ENCODE peak calls at places on chromosomes 2 and 18, in ten cellular contexts. C, Y, K, S, R, X, B, L, H and T are unnamed samples.

GRCh38 chr2:67374949-67375348 is 22.2 kb upstream of the ETAA1 start:
- DNase-seq in C (no peak), Y (no peak), K (no peak), S (no peak), R (no peak), X (no peak), B (no peak), L (no peak), H (peak; percentile 38), T (no peak)

GRCh38 chr2:8602809-8603208 is 79.0 kb upstream of the ID2 start:
- DNase-seq in C (no peak), Y (no peak), K (no peak), S (no peak), R (no peak), X (no peak), B (no peak), L (no peak), H (no peak), T (no peak)

GRCh38 chr2:138007431-138007830 is 43.2 kb downstream of the HNMT start:
- DNase-seq in C (no peak), Y (no peak), K (no peak), S (no peak), R (no peak), X (no peak), B (no peak), L (no peak), H (no peak), T (no peak)

GRCh38 chr2:158755738-158756137 is 39.4 kb upstream of the DAPL1 start:
- DNase-seq in C (no peak), Y (no peak), K (no peak), S (no peak), R (no peak), X (no peak), B (peak; percentile 24), L (no peak), H (no peak), T (no peak)

GRCh38 chr18:30763913-30764350 is 278.6 kb downstream of the DSC3 start:
- DNase-seq in C (no peak), Y (no peak), K (no peak), S (no peak), R (no peak), X (no peak), B (no peak), L (no peak), H (no peak), T (no peak)

GRCh38 chr2:45000341-45000901 is 8.8 kb downstream of the SIX2 start:
- DNase-seq in C (no peak), Y (no peak), K (no peak), S (no peak), R (no peak), X (no peak), B (no peak), L (no peak), H (no peak), T (peak; percentile 56)

GRCh38 chr2:108637304-108637669 is 82.0 kb upstream of the RANBP2 start:
- DNase-seq in C (peak; percentile 32), Y (no peak), K (peak; percentile 54), S (peak; percentile 38), R (peak; percentile 39), X (no peak), B (no peak), L (peak; percentile 65), H (peak; percentile 96), T (no peak)

GRCh38 chr2:73054980-73055379 is 16.5 kb downstream of the SFXN5 start:
- DNase-seq in C (no peak), Y (no peak), K (no peak), S (no peak), R (no peak), X (no peak), B (no peak), L (peak; percentile 26), H (no peak), T (no peak)

GRCh38 chr18:47512056-47512455 is 260.6 kb upstream of the SKOR2 start:
- DNase-seq in C (no peak), Y (no peak), K (no peak), S (no peak), R (no peak), X (no peak), B (no peak), L (no peak), H (no peak), T (no peak)

GRCh38 chr2:204479557-204479956 is 65.7 kb upstream of the PARD3B start:
- DNase-seq in C (peak; percentile 23), Y (no peak), K (no peak), S (no peak), R (no peak), X (no peak), B (no peak), L (no peak), H (peak; percentile 84), T (no peak)

GRCh38 chr2:144213797-144214196 is 306.1 kb downstream of the ZEB2 start:
- DNase-seq in C (no peak), Y (no peak), K (no peak), S (no peak), R (no peak), X (no peak), B (no peak), L (no peak), H (no peak), T (no peak)

GRCh38 chr2:230723363-230723762 is 10.7 kb downstream of the CAB39 start:
- DNase-seq in C (no peak), Y (no peak), K (no peak), S (no peak), R (no peak), X (no peak), B (no peak), L (no peak), H (no peak), T (no peak)
- H3K4me3 ChIP-seq in C (no peak overlapping the region), Y (no peak overlapping the region), K (no peak overlapping the region), S (no peak overlapping the region), R (no peak overlapping the region), X (no peak overlapping the region), B (no peak overlapping the region), L (no peak overlapping the region), H (no peak overlapping the region), T (no peak overlapping the region)

DNA sequence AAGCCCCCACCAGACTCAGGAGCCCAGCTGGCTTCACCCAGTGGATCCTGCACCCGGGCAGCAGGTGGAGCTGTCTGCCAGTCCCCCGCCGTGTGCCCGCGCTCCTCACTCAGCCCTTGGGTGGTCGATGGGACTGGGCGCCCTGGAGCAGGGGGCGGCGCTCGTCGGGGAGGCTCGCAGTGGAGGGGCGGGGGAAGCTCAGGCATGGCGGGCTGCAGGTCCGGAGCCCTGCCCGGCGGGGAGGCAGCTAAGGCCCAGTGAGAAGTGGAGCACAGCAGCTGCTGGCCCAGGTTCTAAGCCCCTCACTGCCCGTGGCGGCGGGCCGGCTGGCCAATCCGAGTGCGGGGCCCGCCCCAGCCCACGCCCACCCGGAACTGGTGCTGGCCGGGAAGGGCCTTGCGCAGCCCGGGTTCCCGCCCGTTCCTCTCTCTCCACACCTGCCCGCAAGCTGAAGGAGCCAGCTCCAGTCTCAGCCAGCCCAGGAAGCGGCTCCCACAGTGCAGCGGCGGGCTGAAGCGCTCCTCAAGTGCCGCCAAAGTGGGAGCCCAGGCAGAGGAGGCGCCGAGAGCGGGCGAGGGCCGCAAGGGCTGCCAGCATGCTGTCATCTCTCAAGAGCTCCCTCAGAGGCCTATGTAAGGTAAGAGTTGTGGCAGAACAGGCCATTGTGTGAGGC is 1307.8 kb upstream of the TMEFF2 start:
- DNase-seq in C (no peak), Y (peak; percentile 66), K (no peak), S (no peak), R (no peak), X (no peak), B (no peak), L (no peak), H (no peak), T (no peak)
- TF ChIP-seq CTCF in C (no peak), Y (no peak), K (no peak), S (no peak), R (no peak), X (no peak), B (no peak), L (no peak), H (no peak), T (no peak)

GRCh38 chr18:50281295-50281971 is at the start of gene MBD1:
- DNase-seq in C (peak; percentile 96), Y (peak; percentile 100), K (peak; percentile 97), S (peak; percentile 98), R (peak; percentile 95), X (peak; percentile 99), B (peak; percentile 95), L (peak; percentile 98), H (peak; percentile 99), T (peak; percentile 98)
- TF ChIP-seq POLR2A in C (peak; percentile 87), Y (peak; percentile 41), K (peak; percentile 87), S (peak; percentile 78), R (no peak), X (peak; percentile 91), B (peak; percentile 87), L (peak; percentile 91), H (peak; percentile 87), T (peak; percentile 90)

GRCh38 chr2:195532255-195532627 is 124.8 kb upstream of the SLC39A10 start:
- DNase-seq in C (no peak), Y (no peak), K (no peak), S (no peak), R (no peak), X (no peak), B (no peak), L (no peak), H (no peak), T (no peak)

GRCh38 chr2:195532628-195533271 is 124.3 kb upstream of the SLC39A10 start:
- DNase-seq in C (peak; percentile 29), Y (no peak), K (no peak), S (no peak), R (no peak), X (no peak), B (no peak), L (no peak), H (peak; percentile 63), T (no peak)

GRCh38 chr2:195535911-195536522 is 121.0 kb upstream of the SLC39A10 start:
- DNase-seq in C (no peak), Y (peak; percentile 90), K (no peak), S (no peak), R (peak; percentile 55), X (no peak), B (no peak), L (peak; percentile 88), H (no peak), T (no peak)

GRCh38 chr2:195531754-195532153 is 125.3 kb upstream of the SLC39A10 start:
- DNase-seq in C (no peak), Y (no peak), K (no peak), S (no peak), R (no peak), X (no peak), B (no peak), L (no peak), H (peak; percentile 32), T (no peak)

DNA sequence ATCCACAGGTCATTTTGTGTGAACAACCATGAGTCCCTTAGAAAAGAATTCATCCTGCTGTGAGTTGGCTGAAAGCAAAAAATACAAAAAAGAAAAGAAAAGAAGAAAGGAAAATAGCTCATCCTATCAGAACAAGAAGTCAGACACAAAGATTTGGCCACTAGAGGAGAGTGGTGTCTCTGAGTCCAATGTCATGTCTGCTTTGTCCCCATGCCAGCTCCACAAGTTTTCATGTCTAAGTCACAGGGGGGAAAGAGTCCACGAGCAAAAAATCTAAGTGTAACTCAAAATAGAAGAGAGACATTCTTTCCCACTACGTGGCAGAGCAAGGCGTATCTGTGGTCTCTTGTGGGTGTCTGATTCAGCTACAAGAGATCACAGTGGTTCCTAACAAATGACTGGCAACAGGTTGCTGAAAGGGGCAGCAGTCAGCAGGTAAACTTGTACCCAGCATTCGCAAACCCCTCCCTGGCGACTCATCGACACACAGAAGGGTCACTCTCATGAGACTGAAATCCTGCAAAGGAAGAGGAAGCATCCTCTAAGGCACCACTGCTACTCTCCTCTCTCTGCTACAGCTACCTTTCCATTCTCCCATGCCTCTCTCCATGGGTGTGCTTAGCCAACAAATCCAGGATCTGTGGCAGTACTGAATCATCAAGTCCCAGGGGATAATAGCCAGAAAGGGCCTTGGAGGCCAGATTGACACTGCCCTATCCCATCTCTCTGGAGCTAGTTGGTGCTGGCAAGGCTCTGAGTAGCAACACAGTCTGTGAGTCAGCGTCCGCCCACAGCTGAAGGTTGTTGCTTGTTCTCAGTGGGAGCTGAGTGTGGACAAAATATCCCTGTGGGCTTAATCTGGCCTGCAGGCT is 123.0 kb upstream of the SLC39A10 start:
- DNase-seq in C (peak; percentile 82), Y (peak; percentile 80), K (no peak), S (peak; percentile 18), R (peak; percentile 34), X (no peak), B (peak; percentile 61), L (peak; percentile 67), H (peak; percentile 94), T (no peak)
- H3K4me3 ChIP-seq in C (no peak overlapping the region), Y (no peak overlapping the region), K (no peak overlapping the region), S (no peak overlapping the region), R (no peak overlapping the region), X (no peak overlapping the region), B (no peak overlapping the region), L (no peak overlapping the region), H (no peak overlapping the region), T (no peak overlapping the region)